ENCODE peak calls at places on chromosome 12, in seven cellular contexts. L is psoas muscle; I is transverse colon; V is naive thymus-derived CD4-positive, alpha-beta T cell; J is stomach; B is OCI-LY7; Y is aorta. K is an unnamed sample.

GRCh38 chr12:46386877-46387629 is 14.5 kb upstream of the SLC38A2 start:
- DNase-seq in L (peak), I (peak), V (no peak), J (no peak), B (peak), Y (peak), K (no peak)

GRCh38 chr12:3077572-3078081 is 448 bp downstream of the TSPAN9 start:
- DNase-seq in L (peak), I (peak), V (peak), J (peak), B (no peak), Y (no peak), K (no peak)

GRCh38 chr12:32651956-32652210 is 27.2 kb upstream of the DNM1L start:
- DNase-seq in L (no peak), I (no peak), V (no peak), J (no peak), B (no peak), Y (no peak), K (no peak)

GRCh38 chr12:49982246-49983229 is 9.8 kb downstream of the AQP6 start:
- DNase-seq in L (no peak), I (no peak), V (no peak), J (no peak), B (no peak), Y (no peak), K (no peak)

GRCh38 chr12:28708918-28709371 is 440.1 kb upstream of the FAR2 start:
- DNase-seq in L (no peak), I (no peak), V (no peak), J (no peak), B (no peak), Y (no peak), K (no peak)

GRCh38 chr12:7797698-7798398 is 8.6 kb downstream of the NANOG start:
- DNase-seq in L (no peak), I (no peak), V (no peak), J (peak), B (no peak), Y (no peak), K (no peak)

GRCh38 chr12:754871-755562 is 2.6 kb downstream of the WNK1 start:
- DNase-seq in L (no peak), I (no peak), V (peak), J (no peak), B (peak), Y (no peak), K (no peak)

GRCh38 chr12:57214398-57214781 is 2.2 kb upstream of the NXPH4 start:
- DNase-seq in L (peak), I (peak), V (peak), J (peak), B (peak), Y (peak), K (no peak)

GRCh38 chr12:47343684-47344567 is 264.2 kb upstream of the AMIGO2 start:
- DNase-seq in L (no peak), I (no peak), V (no peak), J (no peak), B (no peak), Y (no peak), K (no peak)

GRCh38 chr12:56115329-56115728 is 1.1 kb upstream of the RPL41 start:
- DNase-seq in L (no peak), I (no peak), V (no peak), J (no peak), B (no peak), Y (no peak), K (peak)

GRCh38 chr12:84637926-84638325 is 274.7 kb downstream of the SLC6A15 start:
- DNase-seq in L (no peak), I (no peak), V (no peak), J (no peak), B (no peak), Y (no peak), K (no peak)

GRCh38 chr12:120024193-120024592 is 35.2 kb downstream of the BICDL1 start:
- DNase-seq in L (no peak), I (no peak), V (no peak), J (no peak), B (no peak), Y (no peak), K (no peak)

GRCh38 chr12:50325890-50326391 is 42.6 kb upstream of the LIMA1 start:
- DNase-seq in L (no peak), I (peak), V (no peak), J (peak), B (no peak), Y (no peak), K (no peak)

GRCh38 chr12:42278116-42278485 is 40.1 kb upstream of the YAF2 start:
- DNase-seq in L (no peak), I (no peak), V (no peak), J (no peak), B (no peak), Y (no peak), K (no peak)

GRCh38 chr12:40622246-40622838 is 69.9 kb upstream of the CNTN1 start:
- DNase-seq in L (peak), I (peak), V (no peak), J (peak), B (peak), Y (no peak), K (no peak)

GRCh38 chr12:131564843-131565242 is 146.0 kb upstream of the SFSWAP start:
- DNase-seq in L (no peak), I (no peak), V (no peak), J (no peak), B (no peak), Y (no peak), K (no peak)

GRCh38 chr12:121209629-121210572 is at the start of gene P2RX4:
- DNase-seq in L (peak), I (peak), V (peak), J (peak), B (peak), Y (peak), K (peak)

GRCh38 chr12:109153711-109154434 is 37.5 kb downstream of the ACACB start:
- DNase-seq in L (no peak), I (no peak), V (no peak), J (peak), B (no peak), Y (no peak), K (peak)

GRCh38 chr12:109154485-109155438 is 38.4 kb downstream of the ACACB start:
- DNase-seq in L (peak), I (peak), V (peak), J (peak), B (peak), Y (peak), K (peak)

GRCh38 chr12:109151457-109151856 is 35.1 kb downstream of the ACACB start:
- DNase-seq in L (no peak), I (no peak), V (no peak), J (no peak), B (no peak), Y (no peak), K (no peak)

GRCh38 chr12:109147954-109148353 is 31.6 kb downstream of the ACACB start:
- DNase-seq in L (no peak), I (peak), V (no peak), J (no peak), B (no peak), Y (no peak), K (no peak)

DNA sequence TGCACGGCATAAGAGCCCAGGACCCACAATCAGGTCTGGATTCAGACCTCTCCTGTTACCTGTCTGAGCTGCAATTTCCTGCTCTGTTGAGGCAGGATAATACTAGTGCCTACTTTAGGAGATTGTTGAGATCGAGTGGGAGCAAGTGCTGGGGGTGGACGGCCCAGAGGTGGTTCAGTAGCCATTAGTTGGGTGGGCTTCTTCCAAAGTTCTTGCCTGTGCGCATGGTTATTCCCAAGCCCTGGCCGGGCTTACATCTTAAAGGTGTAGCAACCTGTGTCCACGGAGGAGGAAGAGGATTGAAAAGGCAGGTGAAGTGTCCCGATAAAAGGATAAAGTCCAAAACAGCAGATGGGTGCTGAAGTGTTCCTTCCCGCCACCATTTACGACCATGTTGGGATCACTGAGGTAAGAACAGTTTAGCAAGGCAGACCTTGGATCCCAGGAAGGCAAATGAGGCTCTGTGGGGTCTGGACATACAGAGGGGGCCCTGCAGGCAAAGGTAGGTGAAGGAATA is 33.8 kb downstream of the ACACB start:
- DNase-seq in L (no peak), I (no peak), V (no peak), J (no peak), B (no peak), Y (no peak), K (no peak)
- H3K27ac ChIP-seq in L (peak), I (no peak), V (no peak), J (no peak), B (no peak), Y (no peak), K (no peak)

GRCh38 chr12:124525927-124526692 is 41.3 kb downstream of the NCOR2 start:
- DNase-seq in L (no peak), I (no peak), V (no peak), J (no peak), B (no peak), Y (no peak), K (no peak)

GRCh38 chr12:124525455-124525854 is 42.0 kb downstream of the NCOR2 start:
- DNase-seq in L (peak), I (no peak), V (no peak), J (no peak), B (no peak), Y (peak), K (no peak)

GRCh38 chr12:124530637-124531263 is 36.7 kb downstream of the NCOR2 start:
- DNase-seq in L (no peak), I (no peak), V (no peak), J (no peak), B (no peak), Y (no peak), K (no peak)

GRCh38 chr12:124529595-124530276 is 37.7 kb downstream of the NCOR2 start:
- DNase-seq in L (no peak), I (no peak), V (no peak), J (no peak), B (no peak), Y (no peak), K (no peak)

DNA sequence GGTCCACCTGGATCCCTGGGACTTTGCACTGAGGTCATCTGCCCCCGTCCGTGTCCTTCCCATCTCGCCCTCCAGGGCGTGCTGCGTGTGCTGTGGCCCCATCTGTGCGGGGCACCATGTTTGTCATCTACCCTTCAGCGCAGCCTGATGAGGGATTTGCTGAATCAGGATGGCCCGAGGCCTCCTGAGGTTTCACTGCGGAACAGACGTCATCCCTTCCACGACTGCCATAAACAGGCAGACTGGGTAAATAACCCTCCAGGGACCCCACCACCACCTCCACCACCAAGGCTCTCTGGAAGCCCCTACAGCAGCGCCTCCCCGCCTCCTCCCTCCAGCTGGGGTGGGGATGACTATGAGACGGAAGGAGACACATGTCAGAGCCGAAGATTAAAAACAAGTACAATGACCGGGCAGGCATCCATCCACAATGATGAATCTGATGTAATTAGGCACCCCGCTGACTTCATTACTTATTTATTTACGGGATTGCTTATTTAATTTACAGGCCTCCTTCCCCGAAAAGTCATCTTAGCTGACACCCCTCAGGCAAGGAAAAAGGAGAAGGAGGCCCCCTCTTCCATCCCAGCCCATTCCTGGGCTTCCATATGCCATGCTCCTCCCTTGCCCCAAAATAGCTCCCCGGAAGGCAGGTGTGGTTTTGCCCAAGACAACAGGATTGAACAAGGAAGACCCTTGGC is 39.4 kb downstream of the NCOR2 start:
- DNase-seq in L (no peak), I (no peak), V (no peak), J (no peak), B (no peak), Y (peak), K (no peak)
- H3K27ac ChIP-seq in L (peak), I (no peak), V (no peak), J (no peak), B (no peak), Y (no peak), K (no peak)

GRCh38 chr12:8831116-8831515 is 8.7 kb downstream of the A2ML1 start:
- DNase-seq in L (no peak), I (no peak), V (no peak), J (no peak), B (peak), Y (no peak), K (no peak)

GRCh38 chr12:8829128-8829524 is 6.7 kb downstream of the A2ML1 start:
- DNase-seq in L (no peak), I (no peak), V (no peak), J (no peak), B (no peak), Y (no peak), K (no peak)

GRCh38 chr12:8829621-8830020 is 7.2 kb downstream of the A2ML1 start:
- DNase-seq in L (no peak), I (no peak), V (no peak), J (no peak), B (no peak), Y (no peak), K (no peak)

GRCh38 chr12:8828514-8829127 is 6.2 kb downstream of the A2ML1 start:
- DNase-seq in L (no peak), I (no peak), V (no peak), J (no peak), B (no peak), Y (no peak), K (no peak)

GRCh38 chr12:8827551-8828347 is 5.3 kb downstream of the A2ML1 start:
- DNase-seq in L (no peak), I (no peak), V (no peak), J (no peak), B (no peak), Y (no peak), K (no peak)
- H3K27ac ChIP-seq in L (no peak), I (no peak), V (no peak), J (no peak), B (no peak), Y (no peak), K (no peak)

GRCh38 chr12:65839027-65839426 is 14.7 kb downstream of the HMGA2 start:
- DNase-seq in L (no peak), I (no peak), V (no peak), J (no peak), B (no peak), Y (no peak), K (no peak)
- H3K27ac ChIP-seq in L (no peak), I (no peak), V (no peak), J (no peak), B (no peak), Y (no peak), K (no peak)

GRCh38 chr12:107374136-107374535 is 280.8 kb upstream of the CRY1 start:
- DNase-seq in L (no peak), I (no peak), V (no peak), J (no peak), B (peak), Y (no peak), K (no peak)
- H3K27ac ChIP-seq in L (no peak), I (peak), V (peak), J (no peak), B (no peak), Y (no peak), K (no peak)

DNA sequence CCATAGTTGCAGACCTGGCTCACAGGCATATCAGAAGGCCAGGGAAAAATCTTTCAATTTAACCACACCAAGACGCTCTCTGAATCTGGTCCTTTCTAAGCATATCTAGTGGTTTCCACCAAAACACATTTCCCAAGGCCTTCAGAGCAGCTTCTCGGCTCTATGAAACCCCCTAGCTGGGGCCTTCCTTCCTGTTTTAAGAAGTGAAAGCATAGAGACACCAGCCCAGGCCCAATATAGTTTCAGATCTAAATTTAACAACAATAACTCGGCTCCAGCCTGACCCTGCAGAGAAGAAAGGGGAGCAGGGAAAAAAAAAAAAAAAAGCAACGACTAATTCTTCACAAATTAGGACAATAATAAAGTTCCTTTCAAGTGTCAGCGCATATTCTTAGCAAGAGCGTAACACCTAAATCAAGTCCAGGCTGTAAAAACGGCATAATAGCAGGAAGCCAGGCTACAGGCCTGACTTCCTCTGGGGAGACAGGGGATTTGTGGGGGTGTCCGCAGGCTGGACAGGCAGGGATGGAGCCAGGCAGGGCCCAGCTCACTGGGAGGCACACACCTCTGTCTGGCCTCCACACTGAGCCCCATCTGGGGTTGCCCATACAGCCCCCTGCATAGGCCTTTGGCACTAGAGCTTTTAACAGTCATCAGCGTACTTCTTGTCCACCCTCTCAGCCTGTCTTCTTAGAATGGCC is 773.1 kb downstream of the MED13L start:
- DNase-seq in L (no peak), I (no peak), V (peak), J (no peak), B (no peak), Y (no peak), K (no peak)
- H3K27ac ChIP-seq in L (peak), I (no peak), V (no peak), J (peak), B (no peak), Y (no peak), K (no peak)

K was measured in coronary artery.